ENCODE peak calls at places on chromosomes 5 and 9, in ten cellular contexts. U, E, V, J, L, F, W, T, P and N are unnamed samples.

GRCh38 chr5:126015244-126016054 is 407.8 kb upstream of the GRAMD2B start:
- DNase-seq in P (no peak), W (no peak), L (no peak), E (no peak), J (peak), U (no peak), T (no peak), F (peak), V (no peak), N (no peak)

GRCh38 chr5:112976432-112977309 is at the start of gene DCP2:
- DNase-seq in F (peak), E (peak), P (peak), J (peak), W (peak), T (peak), U (peak), L (peak), V (peak), N (peak)

GRCh38 chr9:35406183-35406959 is 83.5 kb upstream of the RUSC2 start:
- DNase-seq in W (no peak), V (peak), F (no peak), T (no peak), E (no peak), L (no peak), U (no peak), J (no peak), P (peak), N (no peak)

GRCh38 chr5:68709229-68709628 is 384.6 kb upstream of the SLC30A5 start:
- DNase-seq in V (no peak), P (no peak), J (no peak), F (peak), W (no peak), L (no peak), E (no peak), T (no peak), U (no peak), N (no peak)

GRCh38 chr5:90446961-90447360 is 27.6 kb downstream of the MBLAC2 start:
- DNase-seq in L (no peak), F (no peak), W (no peak), P (no peak), J (peak), V (no peak), E (no peak), U (no peak), T (no peak), N (no peak)

GRCh38 chr5:10367586-10367985 is 14.1 kb downstream of the MARCHF6 start:
- DNase-seq in E (no peak), W (no peak), J (no peak), F (no peak), P (no peak), T (no peak), U (no peak), V (no peak), L (no peak), N (no peak)

GRCh38 chr5:5619546-5619945 is 197.1 kb downstream of the ICE1 start:
- DNase-seq in J (no peak), E (no peak), V (no peak), L (no peak), U (no peak), W (no peak), T (no peak), P (no peak), F (no peak), N (no peak)

GRCh38 chr5:176866913-176867312 is 32.2 kb downstream of the HK3 start:
- DNase-seq in V (no peak), E (no peak), U (no peak), J (no peak), F (no peak), L (no peak), T (no peak), W (no peak), P (no peak), N (no peak)

GRCh38 chr5:55331321-55331720 is 23.5 kb downstream of the MTREX start:
- DNase-seq in W (no peak), V (no peak), U (no peak), J (no peak), E (no peak), P (no peak), F (no peak), T (no peak), L (no peak), N (no peak)

GRCh38 chr9:127773245-127773644 is 5.2 kb downstream of the SH2D3C start:
- DNase-seq in T (no peak), E (no peak), L (no peak), U (no peak), J (no peak), P (no peak), W (no peak), V (no peak), F (no peak), N (no peak)

GRCh38 chr9:21383627-21384026 is 1.6 kb downstream of the IFNA2 start:
- DNase-seq in U (no peak), V (no peak), L (no peak), F (no peak), W (no peak), P (no peak), E (no peak), J (no peak), T (no peak), N (no peak)

GRCh38 chr9:126520453-126520852 is 93.3 kb upstream of the LMX1B start:
- DNase-seq in T (no peak), J (no peak), F (no peak), E (no peak), W (no peak), L (no peak), U (no peak), P (no peak), V (no peak), N (no peak)

GRCh38 chr5:180115326-180116076 is 43.9 kb upstream of the RNF130 start:
- DNase-seq in E (no peak), T (no peak), U (no peak), F (no peak), P (no peak), W (no peak), V (no peak), J (no peak), L (no peak), N (no peak)

GRCh38 chr9:133634024-133634691 is 2.0 kb upstream of the DBH start:
- DNase-seq in V (no peak), W (no peak), U (peak), L (no peak), E (peak), J (no peak), P (no peak), F (no peak), T (no peak), N (no peak)

GRCh38 chr9:89038354-89039091 is 47.3 kb downstream of the S1PR3 start:
- DNase-seq in U (no peak), W (no peak), T (no peak), P (peak), V (no peak), J (peak), F (peak), L (no peak), E (no peak), N (peak)

GRCh38 chr9:123395276-123396006 is 39.4 kb downstream of the CRB2 start:
- DNase-seq in J (no peak), W (no peak), F (peak), T (no peak), P (no peak), U (peak), L (no peak), V (no peak), E (peak), N (peak)

GRCh38 chr9:99753436-99753835 is 68.2 kb upstream of the NR4A3 start:
- DNase-seq in L (no peak), F (peak), J (no peak), P (no peak), V (no peak), T (no peak), U (no peak), W (no peak), E (no peak), N (no peak)

GRCh38 chr5:154520861-154521453 is 42.9 kb upstream of the HAND1 start:
- DNase-seq in V (no peak), E (no peak), P (no peak), J (no peak), F (peak), W (no peak), T (peak), L (no peak), U (no peak), N (peak)

GRCh38 chr5:173213236-173213933 is 21.6 kb downstream of the NKX2-5 start:
- DNase-seq in J (no peak), F (no peak), V (no peak), T (no peak), U (no peak), W (no peak), P (no peak), E (no peak), L (no peak), N (no peak)

GRCh38 chr5:54595724-54596123 is 78.2 kb downstream of the SNX18 start:
- DNase-seq in U (no peak), L (no peak), P (no peak), F (no peak), J (no peak), E (no peak), W (no peak), T (no peak), V (no peak), N (no peak)

GRCh38 chr5:1507961-1508678 is 15.6 kb downstream of the LPCAT1 start:
- DNase-seq in T (no peak), L (no peak), W (no peak), V (peak), F (no peak), J (no peak), E (no peak), P (no peak), U (no peak), N (no peak)

GRCh38 chr9:93259490-93260289 is 75.8 kb downstream of the WNK2 start:
- DNase-seq in P (no peak), W (no peak), E (no peak), F (no peak), L (no peak), T (no peak), J (no peak), V (no peak), U (no peak), N (no peak)

GRCh38 chr5:31854181-31854624 is 215.3 kb downstream of the PDZD2 start:
- DNase-seq in T (peak), V (peak), W (peak), P (peak), E (no peak), U (no peak), L (no peak), F (peak), J (no peak), N (peak)

GRCh38 chr5:126014691-126015090 is 408.5 kb upstream of the GRAMD2B start:
- DNase-seq in E (no peak), T (no peak), U (no peak), W (no peak), V (no peak), P (no peak), L (no peak), F (no peak), J (no peak), N (no peak)

GRCh38 chr9:35756743-35757526 is 2.9 kb upstream of the MSMP start:
- DNase-seq in T (peak), V (peak), U (peak), J (no peak), P (no peak), W (no peak), E (peak), L (peak), F (peak), N (peak)

GRCh38 chr9:30967484-30967883 is 1417.0 kb upstream of the ACO1 start:
- DNase-seq in T (no peak), P (no peak), F (peak), V (no peak), L (no peak), E (no peak), U (no peak), J (no peak), W (no peak), N (peak)

GRCh38 chr5:177478711-177479646 is 5.5 kb upstream of the DBN1 start:
- DNase-seq in E (peak), L (no peak), U (no peak), F (peak), P (peak), J (no peak), T (no peak), W (no peak), V (peak), N (no peak)

GRCh38 chr5:142716963-142717362 is 31.1 kb upstream of the FGF1 start:
- DNase-seq in P (peak), L (no peak), F (peak), V (no peak), U (peak), T (peak), J (no peak), W (no peak), E (no peak), N (peak)

GRCh38 chr5:105740242-105740641 is 1930.5 kb downstream of the EFNA5 start:
- DNase-seq in T (no peak), F (no peak), L (no peak), W (no peak), J (no peak), V (no peak), P (no peak), U (no peak), E (no peak), N (no peak)

GRCh38 chr9:98908897-98909634 is 34.6 kb upstream of the COL15A1 start:
- DNase-seq in L (no peak), T (no peak), P (no peak), U (no peak), W (no peak), E (no peak), J (peak), F (peak), V (no peak), N (no peak)

GRCh38 chr9:78073722-78074121 is 42.1 kb upstream of the GNAQ start:
- DNase-seq in U (no peak), F (no peak), J (no peak), W (no peak), E (no peak), T (no peak), L (no peak), P (no peak), V (no peak), N (no peak)

GRCh38 chr9:105510024-105510423 is 47.9 kb upstream of the FKTN start:
- DNase-seq in F (peak), U (no peak), E (no peak), W (no peak), V (no peak), T (peak), J (peak), P (no peak), L (no peak), N (peak)

GRCh38 chr9:134366223-134367031 is 40.2 kb downstream of the RXRA start:
- DNase-seq in T (peak), V (peak), E (peak), L (no peak), U (peak), P (peak), J (peak), F (peak), W (peak), N (peak)